ENCODE peak calls at places on chromosome 4, in five cellular contexts. One of them, this sample, is unnamed.

GRCh38 chr4:28788929-28789490 is 1928.4 kb downstream of the STIM2 start:
- DNase-seq in H9: no peak
- DNase-seq in IMR-90: no peak
- DNase-seq in mesenchymal stem cell: no peak
- DNase-seq in mesendoderm: no peak
- DNase-seq in this sample: no peak

GRCh38 chr4:40205259-40206198 is 8.7 kb downstream of the RHOH start:
- DNase-seq in H9: no peak
- DNase-seq in IMR-90: no peak
- DNase-seq in mesenchymal stem cell: no peak
- DNase-seq in mesendoderm: peak; percentile 24
- DNase-seq in this sample: no peak

GRCh38 chr4:7769936-7770674 is 169.6 kb downstream of the AFAP1 start:
- DNase-seq in H9: no peak
- DNase-seq in IMR-90: peak; percentile 25
- DNase-seq in mesenchymal stem cell: no peak
- DNase-seq in mesendoderm: peak; percentile 49
- DNase-seq in this sample: peak; percentile 18

GRCh38 chr4:3206439-3207100 is 42.4 kb upstream of the MSANTD1 start:
- DNase-seq in H9: no peak
- DNase-seq in IMR-90: no peak
- DNase-seq in mesenchymal stem cell: no peak
- DNase-seq in mesendoderm: no peak
- DNase-seq in this sample: no peak

GRCh38 chr4:10285028-10285427 is 168.4 kb upstream of the WDR1 start:
- DNase-seq in H9: no peak
- DNase-seq in IMR-90: no peak
- DNase-seq in mesenchymal stem cell: no peak
- DNase-seq in mesendoderm: no peak
- DNase-seq in this sample: no peak

GRCh38 chr4:98126141-98126540 is 17.1 kb downstream of the STPG2 start:
- DNase-seq in H9: no peak
- DNase-seq in IMR-90: no peak
- DNase-seq in mesenchymal stem cell: no peak
- DNase-seq in mesendoderm: no peak
- DNase-seq in this sample: no peak

GRCh38 chr4:153402366-153402765 is 57.9 kb downstream of the MND1 start:
- DNase-seq in H9: no peak
- DNase-seq in IMR-90: no peak
- DNase-seq in mesenchymal stem cell: peak; percentile 67
- DNase-seq in mesendoderm: no peak
- DNase-seq in this sample: no peak

GRCh38 chr4:156182269-156182668 is 228.6 kb upstream of the CTSO start:
- DNase-seq in H9: no peak
- DNase-seq in IMR-90: no peak
- DNase-seq in mesenchymal stem cell: no peak
- DNase-seq in mesendoderm: no peak
- DNase-seq in this sample: no peak

GRCh38 chr4:77600521-77601451 is 4.8 kb upstream of the CXCL13 start:
- DNase-seq in H9: peak; percentile 44
- DNase-seq in IMR-90: peak; percentile 29
- DNase-seq in mesenchymal stem cell: peak; percentile 32
- DNase-seq in mesendoderm: peak; percentile 59
- DNase-seq in this sample: peak; percentile 18

GRCh38 chr4:94439606-94440005 is 12.1 kb upstream of the PDLIM5 start:
- DNase-seq in H9: no peak
- DNase-seq in IMR-90: no peak
- DNase-seq in mesenchymal stem cell: no peak
- DNase-seq in mesendoderm: no peak
- DNase-seq in this sample: no peak

GRCh38 chr4:85499573-85499972 is 24.6 kb downstream of the ARHGAP24 start:
- DNase-seq in H9: no peak
- DNase-seq in IMR-90: no peak
- DNase-seq in mesenchymal stem cell: no peak
- DNase-seq in mesendoderm: no peak
- DNase-seq in this sample: no peak

GRCh38 chr4:1746265-1746691 is 25.0 kb downstream of the TACC3 start:
- DNase-seq in H9: peak; percentile 97
- DNase-seq in IMR-90: peak; percentile 45
- DNase-seq in mesenchymal stem cell: peak; percentile 76
- DNase-seq in mesendoderm: peak; percentile 92
- DNase-seq in this sample: peak; percentile 78

GRCh38 chr4:19130836-19131235 is 1109.3 kb upstream of the LCORL start:
- DNase-seq in H9: no peak
- DNase-seq in IMR-90: peak; percentile 80
- DNase-seq in mesenchymal stem cell: peak; percentile 16
- DNase-seq in mesendoderm: peak; percentile 29
- DNase-seq in this sample: no peak

GRCh38 chr4:52173470-52174055 is 122.5 kb downstream of the SPATA18 start:
- DNase-seq in H9: no peak
- DNase-seq in IMR-90: no peak
- DNase-seq in mesenchymal stem cell: no peak
- DNase-seq in mesendoderm: no peak
- DNase-seq in this sample: no peak

GRCh38 chr4:121096629-121097028 is 24.3 kb upstream of the NDNF start:
- DNase-seq in H9: no peak
- DNase-seq in IMR-90: peak; percentile 52
- DNase-seq in mesenchymal stem cell: peak; percentile 47
- DNase-seq in mesendoderm: peak; percentile 34
- DNase-seq in this sample: peak; percentile 9

GRCh38 chr4:163494360-163495241 is at the start of gene TMA16:
- DNase-seq in H9: peak; percentile 89
- DNase-seq in IMR-90: peak; percentile 95
- DNase-seq in mesenchymal stem cell: peak; percentile 96
- DNase-seq in mesendoderm: peak; percentile 98
- DNase-seq in this sample: peak; percentile 89

GRCh38 chr4:163495900-163496299 is 1.4 kb downstream of the TMA16 start:
- DNase-seq in H9: no peak
- DNase-seq in IMR-90: no peak
- DNase-seq in mesenchymal stem cell: peak; percentile 13
- DNase-seq in mesendoderm: no peak
- DNase-seq in this sample: no peak

GRCh38 chr4:163492951-163493504 is 1.5 kb upstream of the TMA16 start:
- DNase-seq in H9: no peak
- DNase-seq in IMR-90: no peak
- DNase-seq in mesenchymal stem cell: no peak
- DNase-seq in mesendoderm: peak; percentile 35
- DNase-seq in this sample: no peak

GRCh38 chr4:163489929-163490328 is 4.6 kb upstream of the TMA16 start:
- DNase-seq in H9: no peak
- DNase-seq in IMR-90: no peak
- DNase-seq in mesenchymal stem cell: no peak
- DNase-seq in mesendoderm: no peak
- DNase-seq in this sample: no peak

DNA sequence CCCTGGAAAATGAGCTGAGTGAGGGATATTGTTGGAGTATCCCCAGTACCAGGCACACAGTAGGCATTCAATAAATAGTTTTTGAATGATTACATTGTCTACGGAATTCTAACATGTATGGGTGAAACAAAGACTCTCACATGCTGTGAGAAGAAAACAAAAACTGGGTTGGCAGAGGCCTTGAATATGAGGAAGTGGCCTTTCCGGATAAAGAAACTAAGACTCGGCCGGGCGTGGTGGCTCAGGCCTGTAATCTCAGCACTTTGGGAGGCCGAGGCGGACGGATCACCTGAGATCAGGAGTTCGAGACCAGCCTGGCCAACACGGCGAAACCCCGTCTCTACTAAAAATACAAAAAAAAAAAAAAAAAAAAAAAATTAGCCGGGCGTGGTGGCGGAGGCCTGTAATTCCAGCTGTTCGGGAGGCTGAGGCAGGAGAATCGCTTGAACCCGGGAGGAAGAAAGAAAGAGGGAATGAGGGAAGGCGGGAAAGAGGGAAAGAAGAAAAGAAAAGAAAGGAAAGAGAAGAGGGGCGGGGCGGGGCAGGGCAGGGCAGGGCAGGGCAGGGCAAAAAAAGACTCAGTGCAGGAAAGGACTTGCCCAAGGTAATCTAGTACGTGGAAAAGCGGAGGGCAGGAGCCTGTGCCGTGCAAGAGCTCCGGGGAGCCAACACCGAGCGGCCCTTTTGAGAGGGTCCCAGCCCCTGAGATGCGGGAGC is 689 bp upstream of the TMA16 start:
- DNase-seq in H9: no peak
- DNase-seq in IMR-90: no peak
- DNase-seq in mesenchymal stem cell: no peak
- DNase-seq in mesendoderm: no peak
- DNase-seq in this sample: no peak
- H3K18ac ChIP-seq in H9: peak overlapping the region; percentile 66
- H3K18ac ChIP-seq in IMR-90: peak overlapping the region; percentile 13
- H3K18ac ChIP-seq in mesenchymal stem cell: no peak overlapping the region
- H3K18ac ChIP-seq in mesendoderm: no peak overlapping the region
- H3K18ac ChIP-seq in this sample: peak overlapping the region; percentile 94

GRCh38 chr4:90025248-90025647 is 101.9 kb upstream of the CCSER1 start:
- DNase-seq in H9: no peak
- DNase-seq in IMR-90: peak; percentile 0
- DNase-seq in mesenchymal stem cell: peak; percentile 17
- DNase-seq in mesendoderm: peak; percentile 31
- DNase-seq in this sample: no peak

GRCh38 chr4:90028460-90028859 is 98.7 kb upstream of the CCSER1 start:
- DNase-seq in H9: no peak
- DNase-seq in IMR-90: no peak
- DNase-seq in mesenchymal stem cell: no peak
- DNase-seq in mesendoderm: peak; percentile 28
- DNase-seq in this sample: no peak

GRCh38 chr4:90024519-90024918 is 102.7 kb upstream of the CCSER1 start:
- DNase-seq in H9: no peak
- DNase-seq in IMR-90: no peak
- DNase-seq in mesenchymal stem cell: no peak
- DNase-seq in mesendoderm: no peak
- DNase-seq in this sample: no peak

GRCh38 chr4:90030202-90030601 is 97.0 kb upstream of the CCSER1 start:
- DNase-seq in H9: no peak
- DNase-seq in IMR-90: no peak
- DNase-seq in mesenchymal stem cell: no peak
- DNase-seq in mesendoderm: no peak
- DNase-seq in this sample: no peak

DNA sequence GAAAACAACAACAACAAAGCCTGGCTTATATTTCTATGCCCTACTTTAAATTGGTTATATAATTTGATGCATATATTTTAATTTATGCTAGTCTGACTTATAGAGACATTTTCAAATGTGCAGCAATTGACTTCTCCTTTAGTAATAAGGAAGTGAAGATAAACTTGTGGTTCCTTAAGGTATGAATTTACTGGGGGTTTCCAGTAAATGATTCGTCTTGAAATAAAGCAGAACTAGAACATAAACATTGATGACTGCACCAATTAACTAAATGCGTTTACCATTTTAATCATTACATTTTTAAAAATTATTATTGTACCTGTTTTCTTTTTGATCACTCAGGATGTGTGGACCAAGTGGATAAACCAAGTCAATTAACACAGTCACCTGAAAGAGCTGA is 99.6 kb upstream of the CCSER1 start:
- DNase-seq in H9: no peak
- DNase-seq in IMR-90: no peak
- DNase-seq in mesenchymal stem cell: no peak
- DNase-seq in mesendoderm: no peak
- DNase-seq in this sample: no peak
- H3K18ac ChIP-seq in H9: no peak overlapping the region
- H3K18ac ChIP-seq in IMR-90: no peak overlapping the region
- H3K18ac ChIP-seq in mesenchymal stem cell: no peak overlapping the region
- H3K18ac ChIP-seq in mesendoderm: no peak overlapping the region
- H3K18ac ChIP-seq in this sample: no peak overlapping the region

GRCh38 chr4:4858527-4858926 is 938 bp upstream of the MSX1 start:
- DNase-seq in H9: no peak
- DNase-seq in IMR-90: no peak
- DNase-seq in mesenchymal stem cell: no peak
- DNase-seq in mesendoderm: peak; percentile 65
- DNase-seq in this sample: no peak

GRCh38 chr4:4856071-4857000 is 3.1 kb upstream of the MSX1 start:
- DNase-seq in H9: no peak
- DNase-seq in IMR-90: no peak
- DNase-seq in mesenchymal stem cell: peak; percentile 37
- DNase-seq in mesendoderm: peak; percentile 77
- DNase-seq in this sample: no peak

GRCh38 chr4:4857001-4857808 is 2.3 kb upstream of the MSX1 start:
- DNase-seq in H9: no peak
- DNase-seq in IMR-90: no peak
- DNase-seq in mesenchymal stem cell: no peak
- DNase-seq in mesendoderm: peak; percentile 19
- DNase-seq in this sample: no peak

GRCh38 chr4:4859010-4859798 is at the start of gene MSX1:
- DNase-seq in H9: peak; percentile 96
- DNase-seq in IMR-90: peak; percentile 75
- DNase-seq in mesenchymal stem cell: peak; percentile 88
- DNase-seq in mesendoderm: peak; percentile 92
- DNase-seq in this sample: peak; percentile 89

DNA sequence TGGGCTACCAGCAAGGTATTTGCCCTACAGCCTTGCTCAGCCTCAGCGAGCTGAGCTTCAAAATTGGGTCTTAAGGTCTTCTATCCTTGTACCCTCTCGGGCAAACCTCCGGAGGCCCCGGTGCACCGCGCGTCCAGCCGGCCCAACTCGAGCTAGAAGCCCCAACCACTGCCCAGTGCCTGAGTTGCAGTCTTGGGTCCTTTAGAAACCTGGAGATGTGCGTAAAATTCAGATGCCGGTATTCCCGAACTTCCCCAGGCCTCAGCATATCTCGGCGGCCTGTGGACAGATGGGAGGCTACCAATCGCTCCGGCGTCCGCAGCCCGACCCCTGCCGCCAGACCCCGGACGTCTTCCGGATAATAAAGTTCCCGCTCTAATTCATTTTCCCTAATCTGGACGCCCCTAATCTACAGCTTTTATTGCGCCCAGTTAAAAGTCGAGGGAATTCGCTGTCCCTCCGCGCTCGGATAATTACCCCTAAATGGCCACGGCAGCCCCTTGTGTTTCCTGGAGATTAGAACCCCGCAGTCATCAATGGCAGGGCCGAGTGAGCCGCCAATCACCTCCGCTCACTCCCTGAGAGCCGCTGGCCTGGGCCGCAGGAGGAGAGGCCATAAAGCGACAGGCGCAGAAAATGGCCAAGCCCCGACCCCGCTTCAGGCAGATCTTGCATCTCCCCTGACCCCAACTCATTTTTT is 1.5 kb upstream of the MSX1 start:
- DNase-seq in H9: no peak
- DNase-seq in IMR-90: no peak
- DNase-seq in mesenchymal stem cell: no peak
- DNase-seq in mesendoderm: peak; percentile 59
- DNase-seq in this sample: no peak
- H3K18ac ChIP-seq in H9: no peak overlapping the region
- H3K18ac ChIP-seq in IMR-90: no peak overlapping the region
- H3K18ac ChIP-seq in mesenchymal stem cell: no peak overlapping the region
- H3K18ac ChIP-seq in mesendoderm: no peak overlapping the region
- H3K18ac ChIP-seq in this sample: peak overlapping the region; percentile 31

DNA sequence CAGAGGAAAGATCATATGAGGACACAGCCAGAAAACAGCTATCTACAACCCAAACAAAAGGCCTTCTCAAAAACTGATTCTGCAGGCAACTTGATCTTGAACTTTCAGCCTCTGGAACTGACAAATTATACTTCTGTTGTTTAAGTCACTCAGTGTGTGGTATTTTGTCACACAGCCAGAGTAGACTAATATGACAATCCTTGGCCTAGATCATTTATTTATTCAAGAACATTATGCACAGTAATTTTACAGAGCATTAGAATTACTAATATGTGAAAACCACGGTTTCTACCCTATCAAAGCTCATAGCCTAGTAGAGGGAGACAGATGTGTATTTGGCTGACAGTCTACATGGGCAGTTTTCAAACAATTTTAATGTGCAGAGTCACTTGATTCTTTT is 167.8 kb upstream of the PCDH18 start:
- DNase-seq in H9: no peak
- DNase-seq in IMR-90: peak; percentile 71
- DNase-seq in mesenchymal stem cell: no peak
- DNase-seq in mesendoderm: no peak
- DNase-seq in this sample: no peak
- H3K18ac ChIP-seq in H9: no peak overlapping the region
- H3K18ac ChIP-seq in IMR-90: peak overlapping the region; percentile 90
- H3K18ac ChIP-seq in mesenchymal stem cell: peak overlapping the region; percentile 33
- H3K18ac ChIP-seq in mesendoderm: no peak overlapping the region
- H3K18ac ChIP-seq in this sample: no peak overlapping the region